ENCODE peak calls at places on chromosomes 1 and 21, in ten cellular contexts. B is endothelial cell of umbilical vein; K is OCI-LY7; M is osteoblast; U is neural progenitor cell; A is GM23338; O is CD8-positive, alpha-beta T cell; Q is A549; Z is H1; P is suprapubic skin. W is an unnamed sample. For H3K4me1, the result is how much of the 10 kb centered on the place peaks cover.

GRCh38 chr1:33256335-33256700 is at the start of gene ZNF362:
- DNase-seq in U (peak), P (no peak), O (peak), K (peak), M (peak), B (peak), A (peak), Q (peak), Z (no peak), W (peak)

GRCh38 chr1:75673399-75673798 is 51.1 kb upstream of the ACADM start:
- DNase-seq in Q (no peak), Z (no peak), M (no peak), A (no peak), U (no peak), K (no peak), B (no peak), O (no peak), P (no peak), W (no peak)

GRCh38 chr21:33373451-33373850 is 29.8 kb upstream of the IFNGR2 start:
- DNase-seq in U (no peak), A (no peak), Q (no peak), B (no peak), O (no peak), K (no peak), M (peak), P (peak), Z (no peak), W (no peak)

GRCh38 chr21:27693376-27693775 is 726.5 kb upstream of the ADAMTS5 start:
- DNase-seq in M (peak), Z (no peak), K (no peak), Q (no peak), O (no peak), U (no peak), A (no peak), B (no peak), P (no peak), W (no peak)

GRCh38 chr21:26818911-26819310 is 26.3 kb downstream of the ADAMTS1 start:
- DNase-seq in P (no peak), O (no peak), A (no peak), Q (no peak), B (no peak), U (peak), K (no peak), M (no peak), Z (no peak), W (no peak)

GRCh38 chr21:46637952-46638746 is 2.7 kb downstream of the PRMT2 start:
- DNase-seq in P (no peak), U (no peak), Z (no peak), M (no peak), A (no peak), B (peak), K (no peak), O (no peak), Q (no peak), W (no peak)

GRCh38 chr1:20069932-20070331 is at the start of gene PLA2G5:
- DNase-seq in B (no peak), K (no peak), O (no peak), P (peak), M (no peak), U (peak), Z (no peak), A (no peak), Q (no peak), W (peak)

GRCh38 chr1:169138866-169139670 is 32.6 kb downstream of the ATP1B1 start:
- DNase-seq in K (no peak), O (no peak), B (no peak), P (no peak), U (no peak), M (no peak), Q (no peak), A (peak), Z (no peak), W (no peak)

GRCh38 chr1:199875337-199875736 is 152.2 kb upstream of the NR5A2 start:
- DNase-seq in Z (no peak), M (no peak), K (no peak), P (no peak), A (no peak), U (no peak), O (no peak), B (no peak), Q (no peak), W (no peak)

GRCh38 chr1:11473635-11474034 is 5.3 kb upstream of the DISP3 start:
- DNase-seq in B (peak), U (peak), P (no peak), M (peak), Z (no peak), O (no peak), A (peak), K (peak), Q (no peak), W (no peak)

GRCh38 chr1:199112365-199112764 is 473.5 kb downstream of the PTPRC start:
- DNase-seq in Z (no peak), A (no peak), O (no peak), U (no peak), M (no peak), B (no peak), Q (no peak), K (no peak), P (no peak), W (no peak)

GRCh38 chr1:110383311-110383990 is 7.4 kb downstream of the SLC16A4 start:
- DNase-seq in Q (peak), P (no peak), M (no peak), O (no peak), B (peak), U (no peak), Z (no peak), K (peak), A (no peak), W (no peak)

GRCh38 chr1:54277451-54278355 is 77.7 kb downstream of the MRPL37 start:
- DNase-seq in O (no peak), M (no peak), Z (no peak), U (no peak), A (no peak), K (no peak), B (no peak), P (no peak), Q (no peak), W (peak)

GRCh38 chr1:109928591-109929111 is 18.0 kb downstream of the CSF1 start:
- DNase-seq in M (peak), Q (no peak), Z (no peak), U (no peak), A (no peak), B (peak), O (no peak), P (peak), K (no peak), W (peak)

GRCh38 chr21:25963186-25963585 is 207.4 kb downstream of the APP start:
- DNase-seq in K (no peak), A (no peak), P (no peak), U (no peak), O (no peak), Q (peak), Z (no peak), M (peak), B (peak), W (no peak)

GRCh38 chr1:85708826-85709222 is 591 bp upstream of the ZNHIT6 start:
- DNase-seq in M (no peak), B (no peak), U (no peak), Q (peak), P (no peak), K (no peak), Z (no peak), A (peak), O (no peak), W (no peak)

GRCh38 chr1:94247146-94248094 is 10.0 kb upstream of the ARHGAP29 start:
- DNase-seq in P (peak), K (no peak), Q (peak), U (peak), A (peak), Z (no peak), B (peak), M (peak), O (no peak), W (peak)

GRCh38 chr1:219518168-219518905 is 94.6 kb downstream of the ZC3H11B start:
- DNase-seq in M (no peak), B (no peak), Z (no peak), K (no peak), P (no peak), O (no peak), Q (peak), U (no peak), A (no peak), W (no peak)

GRCh38 chr1:98385691-98386090 is 275.8 kb upstream of the SNX7 start:
- DNase-seq in O (no peak), B (peak), M (no peak), P (no peak), U (no peak), A (no peak), K (no peak), Z (no peak), Q (no peak), W (no peak)

GRCh38 chr1:3610823-3611169 is 512 bp downstream of the MEGF6 start:
- DNase-seq in Z (no peak), Q (no peak), O (no peak), K (no peak), U (no peak), A (peak), B (no peak), M (peak), P (no peak), W (no peak)

GRCh38 chr1:110210604-110211502 is 739 bp downstream of the KCNC4 start:
- DNase-seq in U (peak), A (peak), P (peak), O (peak), M (peak), Z (no peak), K (peak), B (peak), Q (peak), W (peak)

GRCh38 chr1:1088036-1088800 is 14.1 kb upstream of the RNF223 start:
- DNase-seq in P (no peak), M (peak), Z (no peak), U (no peak), Q (no peak), A (no peak), B (no peak), K (no peak), O (no peak), W (no peak)

GRCh38 chr1:165570078-165570477 is 26.3 kb downstream of the LRRC52 start:
- DNase-seq in U (no peak), K (no peak), Q (no peak), M (no peak), Z (no peak), P (no peak), B (no peak), A (no peak), O (no peak), W (no peak)

GRCh38 chr1:153260473-153260979 is 1.0 kb downstream of the LORICRIN start:
- DNase-seq in M (no peak), Q (no peak), K (no peak), P (no peak), O (no peak), Z (no peak), U (no peak), B (no peak), A (no peak), W (no peak)

GRCh38 chr1:173161510-173162221 is 45.5 kb downstream of the TNFSF4 start:
- DNase-seq in O (no peak), U (no peak), M (peak), A (no peak), B (peak), Q (no peak), P (no peak), Z (no peak), K (no peak), W (no peak)

GRCh38 chr1:97186381-97186780 is 464.8 kb downstream of the PTBP2 start:
- DNase-seq in O (no peak), Z (no peak), B (peak), U (peak), P (no peak), M (no peak), K (peak), A (peak), Q (peak), W (no peak)

GRCh38 chr1:222634180-222635013 is 16.5 kb downstream of the MIA3 start:
- DNase-seq in Q (peak), P (no peak), K (peak), Z (no peak), U (peak), M (no peak), A (peak), B (peak), O (peak), W (no peak)
- H3K4me1 ChIP-seq in Q (under half), P (under half), K (under half), Z (under half), U (under half), M (under half), A (under half), B (under half), O (under half), W (under half)

GRCh38 chr1:151615711-151616504 is 4.1 kb downstream of the SNX27 start:
- DNase-seq in A (no peak), M (no peak), Q (no peak), U (no peak), O (no peak), P (no peak), Z (no peak), K (no peak), B (no peak), W (no peak)

GRCh38 chr1:151611288-151611790 is 511 bp upstream of the SNX27 start:
- DNase-seq in U (no peak), M (no peak), Q (peak), O (no peak), K (no peak), P (peak), Z (no peak), B (no peak), A (no peak), W (no peak)

GRCh38 chr1:151612506-151613274 is 840 bp downstream of the SNX27 start:
- DNase-seq in P (peak), Q (peak), K (peak), Z (no peak), B (peak), M (peak), A (peak), O (peak), U (peak), W (peak)

GRCh38 chr1:151611832-151612505 is at the start of gene SNX27:
- DNase-seq in K (peak), Q (peak), P (peak), Z (peak), M (peak), U (peak), O (peak), B (peak), A (peak), W (peak)

DNA sequence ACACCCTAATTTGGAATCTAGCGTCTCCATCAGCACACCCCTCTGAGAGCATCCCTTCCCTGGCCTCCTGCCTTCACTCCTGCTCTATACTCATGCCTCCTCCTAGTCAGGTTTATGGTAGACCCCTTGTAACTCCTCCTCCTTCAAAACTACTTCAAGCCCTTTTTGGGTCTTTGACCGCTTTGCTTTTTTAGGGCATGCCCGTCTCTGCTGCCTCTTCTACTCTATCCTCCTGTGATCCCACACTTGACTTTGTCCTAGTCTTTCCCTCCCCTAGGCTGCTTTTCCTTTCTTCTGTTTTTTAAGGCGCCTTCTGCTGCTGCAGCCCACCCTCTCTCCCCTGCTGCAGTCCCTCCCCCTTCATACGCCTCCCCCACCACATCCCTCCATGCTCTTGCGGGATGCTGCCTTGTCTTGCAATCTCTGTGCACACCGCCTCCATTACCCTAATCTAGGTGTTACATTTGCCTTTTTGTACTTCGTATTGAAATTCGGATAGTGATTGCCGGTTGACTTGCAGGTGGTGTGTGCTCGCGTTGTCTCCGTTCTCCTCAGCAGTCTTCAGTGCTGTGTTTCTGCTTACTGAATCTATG is 1.5 kb downstream of the SNX27 start:
- DNase-seq in U (peak), M (no peak), Q (no peak), B (no peak), O (no peak), Z (no peak), P (no peak), A (peak), K (no peak), W (no peak)
- H3K4me1 ChIP-seq in U (under half), M (under half), Q (half or more), B (under half), O (under half), Z (under half), P (half or more), A (under half), K (under half), W (under half)

DNA sequence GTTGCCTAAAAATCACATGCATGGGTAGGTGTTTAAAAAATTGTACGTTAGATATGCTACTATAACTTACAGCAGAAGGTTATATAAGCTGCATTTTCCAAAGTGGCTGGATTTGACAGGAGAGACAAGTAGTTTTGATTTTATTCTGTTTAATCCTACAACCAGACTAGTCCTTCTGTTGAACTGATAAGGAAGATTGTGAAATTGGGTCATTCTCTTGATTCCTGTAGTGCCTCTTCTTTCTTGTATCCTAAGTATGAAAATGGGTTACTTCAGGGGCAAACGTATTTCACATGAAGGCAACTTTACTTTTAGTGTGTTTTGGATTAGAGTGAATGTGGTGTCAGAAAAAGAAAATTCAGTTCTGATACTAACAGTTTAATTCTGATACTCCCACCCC is 19.0 kb downstream of the CDC42 start:
- DNase-seq in U (no peak), K (no peak), P (no peak), A (no peak), O (no peak), B (no peak), Z (no peak), Q (no peak), M (no peak), W (no peak)
- H3K4me1 ChIP-seq in U (under half), K (under half), P (half or more), A (under half), O (half or more), B (under half), Z (under half), Q (under half), M (under half), W (under half)

GRCh38 chr1:112386024-112386723 is 9.8 kb upstream of the CTTNBP2NL start:
- DNase-seq in O (no peak), B (no peak), Q (no peak), P (no peak), Z (no peak), U (no peak), M (no peak), A (no peak), K (no peak), W (no peak)

GRCh38 chr1:112387807-112388206 is 8.2 kb upstream of the CTTNBP2NL start:
- DNase-seq in K (no peak), Q (no peak), B (no peak), A (no peak), P (no peak), Z (no peak), O (no peak), U (no peak), M (no peak), W (no peak)

GRCh38 chr1:112389689-112390088 is 6.3 kb upstream of the CTTNBP2NL start:
- DNase-seq in P (peak), A (no peak), U (no peak), Q (no peak), K (no peak), M (no peak), B (peak), Z (no peak), O (no peak), W (no peak)

GRCh38 chr1:112386786-112387346 is 9.1 kb upstream of the CTTNBP2NL start:
- DNase-seq in U (no peak), K (no peak), A (no peak), Z (no peak), Q (no peak), P (no peak), O (no peak), B (peak), M (no peak), W (no peak)

GRCh38 chr1:112388436-112388835 is 7.6 kb upstream of the CTTNBP2NL start:
- DNase-seq in Z (no peak), Q (no peak), M (no peak), A (peak), O (no peak), P (no peak), K (no peak), U (no peak), B (peak), W (no peak)
- H3K4me1 ChIP-seq in Z (under half), Q (under half), M (under half), A (under half), O (under half), P (under half), K (under half), U (under half), B (half or more), W (under half)

W was measured in uterus.